ENCODE peak calls at places on chromosomes 3 and 15, in five cellular contexts. T, S, G, K and M are unnamed samples.

GRCh38 chr3:99638244-99638948 is at the start of gene COL8A1:
- DNase-seq in K (peak), G (no peak), S (peak), T (peak), M (peak)

GRCh38 chr15:36917411-36918267 is 182.7 kb downstream of the MEIS2 start:
- DNase-seq in T (no peak), S (no peak), K (no peak), G (no peak), M (peak)

GRCh38 chr3:62876064-62876463 is 848 bp upstream of the CADPS start:
- DNase-seq in T (peak), S (peak), G (no peak), K (peak), M (peak)

GRCh38 chr15:70345251-70346019 is 247.7 kb upstream of the TLE3 start:
- DNase-seq in T (no peak), G (no peak), K (no peak), S (no peak), M (no peak)

GRCh38 chr3:133330043-133330442 is 69.8 kb upstream of the BFSP2 start:
- DNase-seq in G (peak), S (peak), T (no peak), K (no peak), M (no peak)

GRCh38 chr15:61146643-61147230 is 82.4 kb downstream of the RORA start:
- DNase-seq in K (no peak), G (no peak), T (no peak), S (no peak), M (no peak)

GRCh38 chr3:14689247-14689980 is 14.5 kb downstream of the C3orf20 start:
- DNase-seq in G (no peak), T (no peak), K (no peak), S (no peak), M (no peak)

GRCh38 chr3:194689493-194689901 is 3.8 kb downstream of the FAM43A start:
- DNase-seq in S (no peak), T (peak), G (no peak), K (peak), M (no peak)

GRCh38 chr3:12993022-12993622 is 80.1 kb downstream of the IQSEC1 start:
- DNase-seq in T (peak), K (peak), G (peak), S (peak), M (peak)

GRCh38 chr15:93274276-93274675 is 185.3 kb upstream of the RGMA start:
- DNase-seq in T (no peak), G (no peak), S (no peak), K (no peak), M (no peak)

GRCh38 chr3:124322966-124323365 is 331.0 kb upstream of the ROPN1 start:
- DNase-seq in S (no peak), G (no peak), K (no peak), T (peak), M (no peak)

GRCh38 chr3:131083190-131083863 is 56.6 kb downstream of the NEK11 start:
- DNase-seq in S (no peak), T (no peak), G (no peak), K (no peak), M (no peak)

GRCh38 chr15:30953731-30954378 is 37.6 kb downstream of the MTMR10 start:
- DNase-seq in S (no peak), G (peak), K (peak), T (peak), M (peak)

GRCh38 chr15:94206463-94207167 is 24.7 kb upstream of the MCTP2 start:
- DNase-seq in K (peak), G (no peak), T (peak), S (no peak), M (no peak)

GRCh38 chr15:75704263-75704615 is 8.4 kb downstream of the CSPG4 start:
- DNase-seq in G (no peak), K (no peak), S (no peak), T (no peak), M (no peak)

GRCh38 chr3:32510075-32510724 is 7.5 kb upstream of the CMTM6 start:
- DNase-seq in S (peak), K (peak), G (no peak), T (peak), M (peak)

GRCh38 chr3:39268554-39268910 is 11.3 kb downstream of the CX3CR1 start:
- DNase-seq in K (no peak), S (no peak), T (no peak), G (no peak), M (no peak)

GRCh38 chr3:43442872-43443395 is 156.6 kb downstream of the SNRK start:
- DNase-seq in T (no peak), G (no peak), S (no peak), K (no peak), M (no peak)

GRCh38 chr3:127831723-127832172 is 9.4 kb upstream of the MGLL start:
- DNase-seq in G (no peak), T (peak), K (peak), S (peak), M (peak)

GRCh38 chr3:55622733-55623132 is 135.6 kb upstream of the WNT5A start:
- DNase-seq in S (no peak), T (peak), K (peak), G (no peak), M (peak)

GRCh38 chr3:55621648-55622047 is 134.5 kb upstream of the WNT5A start:
- DNase-seq in G (no peak), S (no peak), K (no peak), T (no peak), M (no peak)

GRCh38 chr3:55622116-55622515 is 135.0 kb upstream of the WNT5A start:
- DNase-seq in T (peak), G (no peak), S (no peak), K (peak), M (no peak)

GRCh38 chr3:55620361-55621025 is 133.4 kb upstream of the WNT5A start:
- DNase-seq in S (no peak), G (no peak), T (peak), K (peak), M (peak)

DNA sequence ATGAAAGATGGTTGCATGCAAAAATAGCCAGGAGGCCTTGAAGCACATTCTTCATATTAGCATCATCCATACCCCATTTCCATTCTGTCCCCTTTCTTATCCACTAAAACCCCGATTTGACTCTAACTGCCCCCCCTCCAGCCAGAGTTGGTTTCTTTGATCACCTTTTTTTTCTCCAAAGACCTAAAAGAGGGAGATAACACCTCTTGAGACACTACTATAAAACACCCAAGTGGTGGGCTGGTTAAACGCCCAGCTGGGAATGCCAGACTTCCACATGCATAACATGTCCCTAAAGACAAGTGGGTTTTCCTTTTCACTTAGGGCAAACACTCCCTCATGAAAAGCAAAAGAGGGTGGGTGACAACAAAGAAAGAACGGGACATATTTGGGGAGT is 133.9 kb upstream of the WNT5A start:
- DNase-seq in S (no peak), T (no peak), K (no peak), G (no peak), M (no peak)
- H3K9ac ChIP-seq in S (no peak), T (no peak), K (no peak), G (no peak), M (no peak)

DNA sequence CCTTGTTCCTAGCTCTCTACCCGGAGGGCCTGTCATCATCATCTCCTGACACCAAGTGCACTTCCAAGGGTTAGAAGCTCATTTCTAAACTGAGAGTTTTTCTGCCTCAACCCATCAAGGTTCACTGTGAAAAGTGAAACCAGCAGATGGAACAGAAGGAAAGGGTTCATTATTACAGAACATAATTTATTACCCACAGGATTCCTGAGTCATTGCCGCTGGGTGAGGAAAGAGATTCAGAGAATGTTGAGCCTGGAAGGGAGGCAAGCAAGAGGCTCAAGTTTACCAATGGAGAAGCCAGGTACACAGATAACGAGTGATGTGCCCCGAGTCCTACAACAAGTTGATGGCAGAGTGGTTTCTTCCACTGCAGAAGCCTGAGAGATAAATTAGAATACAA is 80.6 kb upstream of the SETMAR start:
- DNase-seq in T (no peak), G (no peak), K (no peak), S (no peak), M (no peak)
- H3K14ac ChIP-seq in T (no peak), G (no peak), K (no peak), S (no peak), M (no peak)

GRCh38 chr15:84819291-84819768 is 2.2 kb downstream of the ALPK3 start:
- DNase-seq in K (peak), T (no peak), S (no peak), G (no peak), M (no peak)

GRCh38 chr15:84814826-84815375 is 2.3 kb upstream of the ALPK3 start:
- DNase-seq in K (no peak), G (no peak), S (no peak), T (no peak), M (no peak)

GRCh38 chr15:84817461-84818081 is 415 bp downstream of the ALPK3 start:
- DNase-seq in S (peak), G (no peak), K (peak), T (no peak), M (no peak)

GRCh38 chr15:84818221-84819131 is 1.3 kb downstream of the ALPK3 start:
- DNase-seq in T (peak), K (peak), G (no peak), S (peak), M (no peak)

DNA sequence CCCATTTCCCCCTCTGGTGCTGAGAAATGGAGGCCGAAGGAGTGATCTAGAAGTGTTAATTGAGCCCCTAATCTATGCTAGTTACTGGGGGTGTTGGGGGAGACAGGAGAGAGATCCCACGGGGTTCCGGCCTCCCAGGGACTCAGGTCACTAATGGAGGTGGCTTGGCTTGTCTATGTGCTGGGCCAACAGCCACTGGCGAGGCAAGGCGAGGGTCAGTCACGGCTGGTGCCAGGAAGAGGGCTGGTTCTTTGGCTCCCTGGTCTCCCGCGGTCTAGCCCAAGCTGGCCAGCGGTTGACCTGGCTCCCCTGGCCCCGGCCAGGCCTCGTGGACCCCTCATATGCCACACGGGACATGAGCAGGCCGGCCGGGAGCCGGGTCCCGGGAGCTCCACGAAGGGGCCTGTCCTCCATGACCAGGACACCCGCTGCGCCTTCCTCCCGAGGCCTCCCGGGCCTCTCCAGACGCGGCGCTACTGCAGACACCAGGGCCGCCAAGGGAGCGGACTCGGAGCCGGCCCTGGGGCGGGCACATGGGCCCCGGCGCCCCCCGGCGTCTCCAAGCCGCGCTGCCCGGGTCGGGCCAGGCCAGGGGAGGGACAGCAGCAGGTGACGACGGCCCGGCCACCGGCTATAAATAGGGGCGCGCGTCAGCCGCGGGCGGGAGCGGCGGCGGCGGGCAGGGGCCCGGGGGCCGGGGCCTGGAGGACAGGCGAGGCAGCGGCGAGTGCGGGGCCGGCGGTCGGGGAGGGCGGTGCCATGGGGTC is at the start of gene ALPK3:
- DNase-seq in G (no peak), S (peak), K (peak), T (no peak), M (peak)
- H3K4me3 ChIP-seq in G (peak), S (no peak), K (no peak), T (no peak), M (peak)

GRCh38 chr3:58631742-58632141 is 34.8 kb downstream of the FAM3D start:
- DNase-seq in K (no peak), S (no peak), T (no peak), G (no peak), M (peak)

GRCh38 chr3:58630081-58630709 is 36.4 kb downstream of the FAM3D start:
- DNase-seq in T (peak), K (peak), S (peak), G (peak), M (peak)

GRCh38 chr3:58630710-58631092 is 35.9 kb downstream of the FAM3D start:
- DNase-seq in T (no peak), K (no peak), S (no peak), G (no peak), M (no peak)

GRCh38 chr3:58635371-58636285 is 30.9 kb downstream of the FAM3D start:
- DNase-seq in G (no peak), K (no peak), T (no peak), S (no peak), M (no peak)

DNA sequence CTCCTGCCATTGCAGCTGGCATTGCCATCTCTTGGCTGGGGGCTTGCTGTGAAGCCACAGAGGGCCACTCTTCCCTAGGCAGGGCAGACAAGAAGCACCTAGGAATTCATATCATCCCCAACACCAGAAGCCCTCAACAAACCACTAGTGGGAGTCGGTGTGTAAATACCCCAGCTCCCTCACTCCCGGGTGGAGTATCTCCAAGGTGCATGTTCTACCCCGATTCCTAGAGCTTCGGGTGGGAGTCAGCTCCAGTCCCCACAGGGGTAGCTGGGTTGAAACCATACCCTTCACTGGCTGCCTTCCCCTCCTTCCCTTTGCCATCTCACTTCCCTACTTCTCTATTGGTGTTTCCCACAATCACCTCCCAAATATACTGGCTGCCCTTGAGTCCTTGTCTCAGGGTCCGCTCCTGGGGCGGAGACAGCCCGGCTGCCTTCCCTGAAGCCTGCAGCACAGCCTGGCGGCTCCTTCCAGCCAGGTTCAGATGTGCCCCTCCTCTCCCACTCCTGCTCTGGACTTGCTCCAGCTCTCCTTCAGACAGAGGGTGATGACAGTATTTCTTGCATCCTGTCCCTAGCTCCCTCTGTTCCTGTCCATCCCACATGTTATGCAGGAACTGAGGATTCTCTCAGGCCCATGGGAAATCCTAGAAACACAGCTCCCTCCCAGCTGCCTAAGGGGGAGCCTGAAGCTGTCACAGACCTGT is 33.3 kb downstream of the FAM3D start:
- DNase-seq in T (no peak), K (no peak), G (no peak), S (no peak), M (no peak)
- H3K9ac ChIP-seq in T (no peak), K (no peak), G (no peak), S (no peak), M (no peak)

GRCh38 chr3:3129579-3129978 is 2.8 kb downstream of the TRNT1 start:
- DNase-seq in S (no peak), G (no peak), T (no peak), K (no peak), M (no peak)

GRCh38 chr3:3126477-3127431 is at the start of gene TRNT1:
- DNase-seq in S (peak), T (peak), G (peak), K (peak), M (peak)

GRCh38 chr3:3127432-3128010 is 781 bp downstream of the TRNT1 start:
- DNase-seq in T (peak), G (no peak), S (no peak), K (peak), M (no peak)

GRCh38 chr3:3125977-3126376 is 763 bp upstream of the TRNT1 start:
- DNase-seq in S (no peak), T (no peak), G (no peak), K (no peak), M (no peak)
- H3K14ac ChIP-seq in S (no peak), T (peak), G (no peak), K (no peak), M (no peak)